ENCODE peak calls at places on chromosomes 7 and 10, in six cellular contexts. A is hepatocyte, H is MM.1S, M is fibroblast of lung, Q is GM23338, G is PC-3. Z is an unnamed sample.

GRCh38 chr7:47452715-47453092 is 129.2 kb downstream of the TNS3 start:
- DNase-seq in A (no peak), H (no peak), M (no peak), Q (no peak), G (no peak), Z (no peak)

GRCh38 chr10:127275793-127276415 is 79.5 kb upstream of the INSYN2A start:
- DNase-seq in A (no peak), H (no peak), M (no peak), Q (no peak), G (no peak), Z (no peak)

GRCh38 chr7:4068286-4068685 is 613.8 kb upstream of the FOXK1 start:
- DNase-seq in A (no peak), H (no peak), M (no peak), Q (no peak), G (no peak), Z (no peak)

GRCh38 chr10:37535459-37536246 is 321.8 kb downstream of the ZNF248 start:
- DNase-seq in A (no peak), H (no peak), M (no peak), Q (no peak), G (peak; percentile 83), Z (no peak)

GRCh38 chr10:71735709-71736569 is 16.4 kb upstream of the C10orf105 start:
- DNase-seq in A (no peak), H (no peak), M (no peak), Q (no peak), G (no peak), Z (no peak)

GRCh38 chr7:44615149-44615611 is 8.8 kb downstream of the OGDH start:
- DNase-seq in A (peak; percentile 84), H (no peak), M (peak; percentile 12), Q (no peak), G (no peak), Z (peak; percentile 52)

GRCh38 chr7:48183370-48183743 is 12.1 kb downstream of the ABCA13 start:
- DNase-seq in A (no peak), H (no peak), M (no peak), Q (peak; percentile 22), G (no peak), Z (no peak)

GRCh38 chr7:40782836-40783235 is 648.0 kb downstream of the SUGCT start:
- DNase-seq in A (no peak), H (no peak), M (no peak), Q (no peak), G (no peak), Z (no peak)

GRCh38 chr10:97611473-97611872 is 21.8 kb downstream of the MORN4 start:
- DNase-seq in A (no peak), H (no peak), M (no peak), Q (no peak), G (no peak), Z (no peak)

GRCh38 chr10:10196701-10197100 is 821.0 kb upstream of the CELF2 start:
- DNase-seq in A (no peak), H (no peak), M (no peak), Q (no peak), G (no peak), Z (no peak)

GRCh38 chr7:82945480-82945879 is 217.2 kb downstream of the PCLO start:
- DNase-seq in A (no peak), H (no peak), M (no peak), Q (no peak), G (peak; percentile 74), Z (no peak)

GRCh38 chr7:67566101-67566500 is 569.5 kb downstream of the TYW1 start:
- DNase-seq in A (no peak), H (no peak), M (no peak), Q (no peak), G (no peak), Z (no peak)

GRCh38 chr7:21191317-21192073 is 236.4 kb upstream of the SP4 start:
- DNase-seq in A (no peak), H (no peak), M (no peak), Q (no peak), G (peak; percentile 25), Z (no peak)

GRCh38 chr10:64115471-64115870 is 594.3 kb downstream of the REEP3 start:
- DNase-seq in A (no peak), H (no peak), M (no peak), Q (no peak), G (peak; percentile 65), Z (no peak)

GRCh38 chr10:49679480-49679893 is at the start of gene C10orf53:
- DNase-seq in A (peak; percentile 90), H (no peak), M (peak; percentile 37), Q (peak; percentile 90), G (no peak), Z (peak; percentile 71)

GRCh38 chr7:111006691-111007090 is 84.2 kb upstream of the LRRN3 start:
- DNase-seq in A (no peak), H (no peak), M (no peak), Q (no peak), G (no peak), Z (peak; percentile 10)

GRCh38 chr7:27124096-27124978 is 6.2 kb downstream of the HOXA4 start:
- DNase-seq in A (no peak), H (no peak), M (peak; percentile 91), Q (no peak), G (no peak), Z (peak; percentile 57)
- H2AFZ ChIP-seq in A (no peak overlapping the region), H (no peak overlapping the region), M (no peak overlapping the region), Q (no peak overlapping the region), G (no peak overlapping the region), Z (no peak overlapping the region)

GRCh38 chr7:101172854-101173751 is 7.0 kb downstream of the NAT16 start:
- DNase-seq in A (peak; percentile 46), H (no peak), M (peak; percentile 66), Q (peak; percentile 51), G (peak; percentile 91), Z (peak; percentile 98)
- H3K4me3 ChIP-seq in A (no peak overlapping the region), H (no peak overlapping the region), M (peak overlapping the region; percentile 5), Q (peak overlapping the region; percentile 64), G (peak overlapping the region; percentile 57), Z (peak overlapping the region; percentile 47)

GRCh38 chr10:23886355-23886754 is 322.6 kb upstream of the KIAA1217 start:
- DNase-seq in A (peak; percentile 27), H (no peak), M (no peak), Q (peak; percentile 30), G (peak; percentile 17), Z (no peak)
- H2AFZ ChIP-seq in A (no peak overlapping the region), H (no peak overlapping the region), M (no peak overlapping the region), Q (no peak overlapping the region), G (no peak overlapping the region), Z (no peak overlapping the region)

GRCh38 chr7:117157871-117158209 is 165.0 kb downstream of the WNT2 start:
- DNase-seq in A (no peak), H (no peak), M (no peak), Q (no peak), G (no peak), Z (no peak)
- H3K4me3 ChIP-seq in A (no peak overlapping the region), H (no peak overlapping the region), M (no peak overlapping the region), Q (no peak overlapping the region), G (no peak overlapping the region), Z (peak overlapping the region; percentile 17)

GRCh38 chr7:32894171-32894570 is 2.6 kb upstream of the KBTBD2 start:
- DNase-seq in A (no peak), H (no peak), M (no peak), Q (no peak), G (no peak), Z (no peak)

GRCh38 chr7:32893225-32893560 is 1.6 kb upstream of the KBTBD2 start:
- DNase-seq in A (no peak), H (no peak), M (no peak), Q (no peak), G (no peak), Z (no peak)

GRCh38 chr7:32900415-32900814 is 8.9 kb upstream of the KBTBD2 start:
- DNase-seq in A (no peak), H (no peak), M (no peak), Q (no peak), G (no peak), Z (no peak)

GRCh38 chr7:32893722-32894121 is 2.2 kb upstream of the KBTBD2 start:
- DNase-seq in A (no peak), H (no peak), M (no peak), Q (no peak), G (no peak), Z (no peak)

GRCh38 chr7:32896948-32897347 is 5.4 kb upstream of the KBTBD2 start:
- DNase-seq in A (no peak), H (no peak), M (no peak), Q (no peak), G (no peak), Z (no peak)
- H2AFZ ChIP-seq in A (no peak overlapping the region), H (no peak overlapping the region), M (no peak overlapping the region), Q (no peak overlapping the region), G (no peak overlapping the region), Z (no peak overlapping the region)

GRCh38 chr10:101227765-101228681 is 1.2 kb downstream of the LBX1 start:
- DNase-seq in A (no peak), H (no peak), M (no peak), Q (peak; percentile 62), G (no peak), Z (peak; percentile 93)
- H3K4me3 ChIP-seq in A (no peak overlapping the region), H (no peak overlapping the region), M (no peak overlapping the region), Q (peak overlapping the region; percentile 32), G (no peak overlapping the region), Z (no peak overlapping the region)

GRCh38 chr7:14666304-14666703 is 236.2 kb downstream of the DGKB start:
- DNase-seq in A (no peak), H (no peak), M (no peak), Q (no peak), G (no peak), Z (no peak)
- H2AFZ ChIP-seq in A (no peak overlapping the region), H (no peak overlapping the region), M (no peak overlapping the region), Q (no peak overlapping the region), G (no peak overlapping the region), Z (no peak overlapping the region)